ENCODE peak calls at places on chromosomes 7 and 10, in nine cellular contexts. I, L, R, G, Y, U, B, V and F are unnamed samples.

GRCh38 chr7:33040803-33041516 is 21.6 kb downstream of the NT5C3A start:
- DNase-seq in I (no peak), L (peak), R (peak), G (peak), Y (no peak), U (peak), B (no peak), V (peak), F (peak)

GRCh38 chr7:1112109-1112508 is 24.2 kb downstream of the GPER1 start:
- DNase-seq in I (no peak), L (no peak), R (no peak), G (no peak), Y (peak), U (no peak), B (no peak), V (no peak), F (no peak)

GRCh38 chr7:80703272-80703671 is 64.8 kb downstream of the CD36 start:
- DNase-seq in I (no peak), L (no peak), R (no peak), G (no peak), Y (no peak), U (peak), B (no peak), V (no peak), F (no peak)

GRCh38 chr10:5776150-5776880 is 36.9 kb downstream of the GDI2 start:
- DNase-seq in I (no peak), L (no peak), R (no peak), G (no peak), Y (no peak), U (peak), B (no peak), V (no peak), F (no peak)

GRCh38 chr10:103693070-103693811 is 162.1 kb downstream of the SH3PXD2A start:
- DNase-seq in I (no peak), L (no peak), R (no peak), G (no peak), Y (no peak), U (no peak), B (no peak), V (peak), F (no peak)

GRCh38 chr10:80196270-80196949 is 8.9 kb downstream of the ANXA11 start:
- DNase-seq in I (no peak), L (no peak), R (no peak), G (peak), Y (no peak), U (peak), B (peak), V (peak), F (no peak)

GRCh38 chr7:65438593-65438992 is 64.9 kb downstream of the ZNF92 start:
- DNase-seq in I (no peak), L (peak), R (no peak), G (no peak), Y (no peak), U (peak), B (no peak), V (no peak), F (no peak)

GRCh38 chr10:99233000-99233679 is 2.5 kb downstream of the HPSE2 start:
- DNase-seq in I (no peak), L (no peak), R (no peak), G (no peak), Y (no peak), U (no peak), B (no peak), V (no peak), F (no peak)

GRCh38 chr7:7996568-7996967 is 28.0 kb downstream of the GLCCI1 start:
- DNase-seq in I (no peak), L (no peak), R (no peak), G (no peak), Y (no peak), U (peak), B (no peak), V (no peak), F (no peak)

GRCh38 chr10:127695431-127695830 is 41.6 kb upstream of the FOXI2 start:
- DNase-seq in I (no peak), L (no peak), R (no peak), G (no peak), Y (no peak), U (no peak), B (no peak), V (no peak), F (no peak)

GRCh38 chr7:109950256-109950655 is 1140.7 kb upstream of the LRRN3 start:
- DNase-seq in I (no peak), L (no peak), R (no peak), G (no peak), Y (no peak), U (no peak), B (peak), V (no peak), F (no peak)

GRCh38 chr10:77398986-77399755 is 238.4 kb downstream of the KCNMA1 start:
- DNase-seq in I (no peak), L (no peak), R (no peak), G (no peak), Y (no peak), U (no peak), B (peak), V (no peak), F (no peak)

GRCh38 chr10:88154596-88155250 is 291.3 kb downstream of the PTEN start:
- DNase-seq in I (no peak), L (no peak), R (no peak), G (no peak), Y (no peak), U (peak), B (no peak), V (no peak), F (no peak)

GRCh38 chr7:90563286-90563685 is 32.8 kb upstream of the CDK14 start:
- DNase-seq in I (no peak), L (no peak), R (no peak), G (no peak), Y (no peak), U (peak), B (no peak), V (no peak), F (no peak)

GRCh38 chr7:157551325-157552070 is 214.7 kb downstream of the DNAJB6 start:
- DNase-seq in I (no peak), L (no peak), R (no peak), G (no peak), Y (no peak), U (no peak), B (no peak), V (no peak), F (no peak)

GRCh38 chr10:119663866-119664698 is 12.9 kb downstream of the BAG3 start:
- DNase-seq in I (no peak), L (no peak), R (no peak), G (no peak), Y (no peak), U (peak), B (no peak), V (peak), F (no peak)

GRCh38 chr10:70677620-70678249 is 5.4 kb downstream of the ADAMTS14 start:
- DNase-seq in I (no peak), L (no peak), R (no peak), G (no peak), Y (no peak), U (no peak), B (no peak), V (no peak), F (no peak)

GRCh38 chr10:79060641-79061255 is 8.0 kb upstream of the ZMIZ1 start:
- DNase-seq in I (no peak), L (no peak), R (no peak), G (no peak), Y (no peak), U (no peak), B (no peak), V (no peak), F (no peak)

GRCh38 chr7:24722386-24723177 is 34.7 kb downstream of the GSDME start:
- DNase-seq in I (no peak), L (no peak), R (no peak), G (no peak), Y (peak), U (peak), B (peak), V (no peak), F (no peak)

GRCh38 chr7:136956232-136956631 is 87.8 kb downstream of the CHRM2 start:
- DNase-seq in I (no peak), L (no peak), R (no peak), G (no peak), Y (no peak), U (peak), B (no peak), V (no peak), F (no peak)

GRCh38 chr7:157905740-157906461 is 569.1 kb downstream of the DNAJB6 start:
- DNase-seq in I (no peak), L (no peak), R (no peak), G (no peak), Y (no peak), U (no peak), B (no peak), V (no peak), F (no peak)

GRCh38 chr10:29811751-29812427 is 177.1 kb upstream of the SVIL start:
- DNase-seq in I (no peak), L (peak), R (no peak), G (no peak), Y (peak), U (peak), B (no peak), V (no peak), F (peak)

GRCh38 chr7:129213828-129214227 is 11.0 kb upstream of the AHCYL2 start:
- DNase-seq in I (no peak), L (no peak), R (no peak), G (no peak), Y (no peak), U (no peak), B (peak), V (no peak), F (no peak)

GRCh38 chr10:44292390-44293002 is 92.4 kb downstream of the CXCL12 start:
- DNase-seq in I (no peak), L (peak), R (no peak), G (no peak), Y (no peak), U (no peak), B (no peak), V (no peak), F (no peak)

GRCh38 chr7:5827755-5828154 is 46.3 kb upstream of the RNF216 start:
- DNase-seq in I (no peak), L (no peak), R (no peak), G (no peak), Y (no peak), U (no peak), B (no peak), V (peak), F (no peak)

GRCh38 chr10:79905322-79906314 is 43.3 kb downstream of the SFTPD start:
- DNase-seq in I (no peak), L (peak), R (no peak), G (no peak), Y (no peak), U (peak), B (peak), V (no peak), F (no peak)

GRCh38 chr7:16428672-16429071 is 7.3 kb upstream of the CRPPA start:
- DNase-seq in I (no peak), L (no peak), R (no peak), G (no peak), Y (no peak), U (peak), B (no peak), V (no peak), F (no peak)

GRCh38 chr10:43863859-43864591 is 215.3 kb upstream of the ZNF32 start:
- DNase-seq in I (no peak), L (no peak), R (no peak), G (no peak), Y (peak), U (peak), B (peak), V (no peak), F (no peak)

GRCh38 chr7:23710000-23710399 is at the start of gene STK31:
- DNase-seq in I (no peak), L (no peak), R (no peak), G (no peak), Y (no peak), U (no peak), B (no peak), V (no peak), F (no peak)

GRCh38 chr7:159088016-159088865 is 56.4 kb downstream of the VIPR2 start:
- DNase-seq in I (no peak), L (no peak), R (no peak), G (no peak), Y (no peak), U (no peak), B (no peak), V (no peak), F (no peak)